ENCODE peak calls at places on chromosomes 2 and 18, in seven cellular contexts. K is foreskin keratinocyte, D is upper lobe of left lung, A is RWPE1, X is GM20000, L is progenitor cell of endocrine pancreas, R is upper lobe of right lung. Y is an unnamed sample.

GRCh38 chr2:191298306-191298705 is 53.1 kb downstream of the MYO1B start:
- DNase-seq in D (no peak), R (no peak), A (no peak), L (no peak), K (no peak), X (no peak), Y (no peak)

GRCh38 chr2:12300019-12300602 is 416.6 kb upstream of the TRIB2 start:
- DNase-seq in R (no peak), X (no peak), L (no peak), A (peak), K (peak), D (no peak), Y (no peak)

GRCh38 chr2:14632133-14632936 is at the start of gene LRATD1:
- DNase-seq in A (peak), R (peak), L (peak), X (no peak), D (peak), K (peak), Y (no peak)

GRCh38 chr2:237864030-237864931 is 4.9 kb downstream of the RAMP1 start:
- DNase-seq in L (no peak), K (no peak), A (no peak), R (peak), D (no peak), X (no peak), Y (no peak)

GRCh38 chr2:177340158-177340557 is 52.4 kb upstream of the AGPS start:
- DNase-seq in R (no peak), L (no peak), D (no peak), A (no peak), X (no peak), K (no peak), Y (no peak)

GRCh38 chr2:148358375-148358774 is 286.2 kb upstream of the EPC2 start:
- DNase-seq in D (no peak), K (no peak), R (no peak), L (no peak), A (no peak), X (no peak), Y (no peak)

GRCh38 chr2:160175169-160176130 is 24.6 kb downstream of the ITGB6 start:
- DNase-seq in L (no peak), D (no peak), R (no peak), K (no peak), A (peak), X (no peak), Y (no peak)

GRCh38 chr2:239896075-239896474 is 129.1 kb downstream of the NDUFA10 start:
- DNase-seq in A (no peak), R (no peak), K (no peak), L (no peak), X (no peak), D (no peak), Y (no peak)

GRCh38 chr2:216478151-216478550 is 20.5 kb upstream of the RPL37A start:
- DNase-seq in X (no peak), R (no peak), D (no peak), L (no peak), A (peak), K (peak), Y (no peak)

GRCh38 chr2:28754321-28754720 is 2.7 kb downstream of the PPP1CB start:
- DNase-seq in K (no peak), R (no peak), A (no peak), D (no peak), X (no peak), L (no peak), Y (no peak)

GRCh38 chr2:238970553-238971081 is 122.7 kb downstream of the TWIST2 start:
- DNase-seq in X (peak), D (peak), K (no peak), L (peak), R (peak), A (peak), Y (no peak)

GRCh38 chr2:85430780-85431601 is 12.5 kb downstream of the SH2D6 start:
- DNase-seq in X (no peak), L (no peak), K (no peak), R (no peak), D (no peak), A (no peak), Y (no peak)

GRCh38 chr2:151845884-151846283 is 17.7 kb upstream of the ARL5A start:
- DNase-seq in X (no peak), D (no peak), K (no peak), L (no peak), R (no peak), A (no peak), Y (no peak)

GRCh38 chr2:130818809-130819208 is 17.9 kb upstream of the ARHGEF4 start:
- DNase-seq in X (no peak), R (peak), L (no peak), D (no peak), K (no peak), A (no peak), Y (no peak)

GRCh38 chr18:79866889-79867574 is 69.3 kb downstream of the KCNG2 start:
- DNase-seq in L (no peak), K (peak), X (no peak), R (peak), D (no peak), A (no peak), Y (no peak)

GRCh38 chr2:24049485-24050021 is at the start of gene FKBP1B:
- DNase-seq in K (peak), D (peak), L (peak), A (peak), X (peak), R (peak), Y (no peak)

GRCh38 chr2:11203480-11203879 is 48.2 kb downstream of the SLC66A3 start:
- DNase-seq in K (no peak), L (no peak), X (peak), D (no peak), A (peak), R (no peak), Y (no peak)

GRCh38 chr2:160876765-160877164 is 283.5 kb upstream of the TANK start:
- DNase-seq in L (no peak), X (no peak), A (no peak), D (no peak), K (peak), R (no peak), Y (no peak)

DNA sequence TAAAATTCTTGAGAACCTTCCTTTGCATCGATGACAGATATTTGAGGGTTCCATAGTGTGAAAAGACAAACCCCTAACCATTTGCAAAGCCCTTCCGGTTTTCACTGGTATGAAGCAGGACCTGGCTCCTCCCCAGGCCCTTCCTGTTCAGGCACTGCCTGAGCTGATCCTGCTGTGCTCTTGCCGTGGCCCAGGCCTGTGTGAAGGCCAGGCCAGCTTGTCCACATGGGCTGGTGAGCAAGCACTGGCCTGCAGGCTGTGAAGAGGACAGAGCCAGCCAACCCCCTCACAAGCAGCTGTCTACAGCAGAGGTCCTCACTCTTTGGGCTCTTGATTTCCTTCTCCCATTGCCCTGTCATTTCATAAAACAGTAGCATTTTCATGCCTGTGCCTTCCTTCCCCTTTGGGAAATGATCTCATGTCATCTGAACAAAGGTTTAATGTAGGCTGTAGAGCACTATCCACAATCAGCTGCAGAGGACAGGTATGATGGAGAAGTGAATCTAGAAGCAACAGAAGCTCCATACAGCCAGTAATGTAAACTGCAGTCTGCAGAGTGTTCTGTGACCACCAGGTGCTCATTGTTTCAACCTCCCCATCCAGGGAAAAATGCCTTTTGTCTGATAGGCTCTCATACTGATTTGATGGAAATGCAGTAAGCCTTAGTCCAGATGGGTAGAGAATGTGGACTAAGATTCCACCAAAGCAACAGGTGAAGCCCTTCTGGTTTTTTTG is 19.8 kb downstream of the MPHOSPH10 start:
- DNase-seq in R (no peak), X (no peak), D (no peak), L (no peak), A (no peak), K (no peak), Y (no peak)
- TF ChIP-seq CTCF in R (no peak), X (no peak), D (no peak), L (no peak), A (no peak), K (no peak), Y (no peak)

GRCh38 chr2:1053781-1054180 is 103.1 kb downstream of the SNTG2 start:
- DNase-seq in K (no peak), X (no peak), A (no peak), L (no peak), R (no peak), D (no peak), Y (no peak)

GRCh38 chr2:1049691-1050090 is 99.0 kb downstream of the SNTG2 start:
- DNase-seq in K (peak), X (no peak), D (no peak), L (no peak), R (no peak), A (no peak), Y (no peak)

GRCh38 chr2:1052671-1053270 is 102.1 kb downstream of the SNTG2 start:
- DNase-seq in A (no peak), R (no peak), L (no peak), K (no peak), X (no peak), D (no peak), Y (no peak)

GRCh38 chr2:1051585-1051984 is 100.9 kb downstream of the SNTG2 start:
- DNase-seq in X (no peak), L (no peak), K (no peak), R (no peak), A (no peak), D (no peak), Y (no peak)

DNA sequence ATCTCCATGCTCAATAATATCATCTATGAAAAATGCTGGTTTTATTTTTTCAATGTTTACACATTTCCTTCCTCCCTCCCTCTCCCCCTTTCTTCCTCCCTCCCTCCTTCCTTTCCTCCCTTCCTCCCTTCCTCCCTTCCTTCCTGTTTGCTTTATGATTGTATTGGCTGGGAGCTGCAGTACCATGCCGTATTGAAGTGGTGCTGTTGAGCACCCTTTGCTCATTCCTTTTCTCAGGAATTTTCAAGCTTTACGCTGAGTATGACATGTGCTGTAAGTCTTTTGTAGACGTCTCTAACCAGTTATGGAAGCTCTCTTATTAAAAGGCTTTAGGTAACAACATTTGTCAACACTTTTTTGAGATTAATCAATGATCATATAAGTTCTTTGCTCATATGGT is 100.4 kb downstream of the SNTG2 start:
- DNase-seq in K (no peak), X (no peak), A (no peak), L (no peak), D (no peak), R (no peak), Y (no peak)
- TF ChIP-seq CTCF in K (peak), X (no peak), A (no peak), L (peak), D (no peak), R (no peak), Y (no peak)

GRCh38 chr2:168896783-168897182 is 4.3 kb upstream of the G6PC2 start:
- DNase-seq in R (no peak), D (no peak), X (no peak), K (no peak), A (no peak), L (no peak), Y (no peak)
- TF ChIP-seq CTCF in R (no peak), D (no peak), X (no peak), K (no peak), A (no peak), L (no peak), Y (no peak)

GRCh38 chr2:176084629-176085119 is 912 bp upstream of the EVX2 start:
- DNase-seq in L (no peak), R (no peak), D (no peak), X (no peak), A (no peak), K (no peak), Y (no peak)

GRCh38 chr2:176083796-176084261 is at the start of gene EVX2:
- DNase-seq in D (no peak), L (no peak), R (no peak), A (no peak), K (no peak), X (no peak), Y (no peak)

GRCh38 chr2:176082885-176083731 is 654 bp downstream of the EVX2 start:
- DNase-seq in R (no peak), D (no peak), X (no peak), A (no peak), K (no peak), L (no peak), Y (no peak)

GRCh38 chr2:176085861-176086771 is 2.4 kb upstream of the EVX2 start:
- DNase-seq in D (no peak), K (no peak), A (peak), X (no peak), R (peak), L (no peak), Y (no peak)

DNA sequence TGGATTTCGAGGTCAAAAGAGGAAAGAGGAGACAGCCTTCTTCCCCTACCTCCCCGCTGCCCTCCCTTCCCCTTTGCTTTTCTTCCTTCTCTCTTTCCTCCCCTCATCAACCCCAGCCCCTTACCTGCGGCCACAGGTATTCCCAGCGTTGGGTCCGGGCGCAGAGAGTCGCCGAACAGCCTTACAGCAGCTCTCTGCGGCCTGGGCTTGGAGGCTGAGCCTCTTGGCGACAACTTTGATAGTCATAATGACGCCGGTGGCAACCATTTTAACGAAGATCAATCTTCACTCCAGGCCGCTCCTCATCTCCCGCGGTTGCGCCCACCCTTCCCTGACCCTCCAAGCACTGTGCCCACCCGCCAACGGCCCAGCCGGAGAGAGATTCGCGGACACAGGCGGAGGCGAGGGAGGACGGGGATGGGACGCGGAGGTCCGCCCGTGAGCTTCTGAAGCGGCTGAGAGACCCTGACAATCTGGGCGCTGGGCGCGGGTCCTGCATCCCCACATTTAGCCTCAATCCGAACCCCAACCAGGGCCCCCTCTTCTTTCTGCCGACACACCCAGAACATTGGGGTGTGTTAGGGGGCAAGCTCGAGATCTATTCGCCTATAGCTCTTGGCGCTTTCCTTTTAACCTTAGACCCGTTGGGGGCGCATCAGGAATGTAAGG is 1.5 kb upstream of the EVX2 start:
- DNase-seq in A (no peak), X (no peak), R (no peak), K (no peak), D (no peak), L (no peak), Y (no peak)
- TF ChIP-seq CTCF in A (no peak), X (no peak), R (no peak), K (no peak), D (no peak), L (no peak), Y (no peak)

GRCh38 chr2:144454466-144455287 is 65.2 kb downstream of the ZEB2 start:
- DNase-seq in L (no peak), X (no peak), A (no peak), D (no peak), R (no peak), K (no peak), Y (no peak)

GRCh38 chr2:144453039-144453336 is 66.9 kb downstream of the ZEB2 start:
- DNase-seq in X (no peak), K (no peak), A (no peak), R (no peak), D (no peak), L (no peak), Y (no peak)

GRCh38 chr2:144451443-144451842 is 68.5 kb downstream of the ZEB2 start:
- DNase-seq in D (no peak), A (no peak), K (no peak), R (no peak), L (no peak), X (no peak), Y (no peak)

GRCh38 chr2:144453486-144454158 is 66.3 kb downstream of the ZEB2 start:
- DNase-seq in R (no peak), D (no peak), A (no peak), K (no peak), X (no peak), L (no peak), Y (no peak)

DNA sequence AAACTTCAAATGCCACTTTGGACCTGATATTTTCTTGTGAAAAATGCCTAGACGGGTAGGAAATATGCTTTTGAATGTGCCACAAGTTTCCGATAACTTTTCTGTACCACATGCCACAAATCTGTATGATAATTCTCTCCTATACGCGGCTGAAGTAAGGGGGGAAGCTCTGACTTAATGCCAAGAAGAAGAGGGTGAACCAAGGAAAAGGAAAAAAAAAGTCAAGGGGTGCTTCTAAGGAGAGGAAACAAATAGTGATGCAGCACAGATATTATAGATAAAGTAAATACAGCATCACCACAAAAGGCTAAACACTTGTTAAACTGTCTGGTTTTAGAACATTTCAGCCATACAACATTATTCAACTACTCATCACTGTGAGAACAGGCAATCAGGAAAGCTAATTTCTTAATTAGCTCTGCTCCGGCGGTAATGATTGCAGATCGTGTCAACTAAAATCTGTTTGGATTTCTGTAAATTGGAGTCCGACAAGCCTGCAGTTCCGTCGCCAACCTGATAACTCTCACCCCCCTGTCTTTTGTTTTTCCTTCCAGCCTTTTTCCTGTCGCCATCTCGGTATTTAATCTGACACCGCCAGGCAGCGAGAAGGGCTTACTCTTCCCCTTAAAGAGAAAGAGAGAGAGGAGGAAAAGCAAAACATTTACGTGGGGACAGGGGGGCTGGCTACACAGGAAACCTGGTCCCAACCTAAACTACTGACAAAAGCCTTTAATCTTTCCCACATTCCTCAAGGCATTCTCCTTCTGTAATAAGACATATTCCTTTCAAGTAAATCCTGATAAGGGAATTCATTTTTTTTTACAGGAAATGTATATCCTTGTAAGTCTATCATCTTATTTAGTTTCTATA is 67.5 kb downstream of the ZEB2 start:
- DNase-seq in K (no peak), A (no peak), R (no peak), X (no peak), D (no peak), L (no peak), Y (no peak)
- TF ChIP-seq CTCF in K (peak), A (no peak), R (peak), X (no peak), D (peak), L (peak), Y (peak)